ENCODE peak calls at places on chromosomes 16 and 17, in seven cellular contexts. One of them, this sample, is unnamed. For H3K4me1, the result is how much of the 10 kb centered on the place peaks cover.

GRCh38 chr16:14510939-14511797 is 118.9 kb downstream of the PARN start:
- DNase-seq in left ventricle myocardium inferior: no peak
- DNase-seq in endothelial cell of umbilical vein: no peak
- DNase-seq in uterus: no peak
- DNase-seq in heart left ventricle: no peak
- DNase-seq in A549: peak
- DNase-seq in transverse colon: no peak
- DNase-seq in this sample: no peak

GRCh38 chr17:4934173-4934979 is 2.3 kb downstream of the GP1BA start:
- DNase-seq in left ventricle myocardium inferior: no peak
- DNase-seq in endothelial cell of umbilical vein: peak
- DNase-seq in transverse colon: peak
- DNase-seq in uterus: no peak
- DNase-seq in heart left ventricle: no peak
- DNase-seq in A549: no peak
- DNase-seq in this sample: no peak

GRCh38 chr17:66549312-66549705 is 246.9 kb downstream of the PRKCA start:
- DNase-seq in endothelial cell of umbilical vein: no peak
- DNase-seq in A549: no peak
- DNase-seq in left ventricle myocardium inferior: no peak
- DNase-seq in uterus: no peak
- DNase-seq in heart left ventricle: no peak
- DNase-seq in transverse colon: no peak
- DNase-seq in this sample: no peak

GRCh38 chr17:11278186-11278983 is 37.4 kb downstream of the SHISA6 start:
- DNase-seq in A549: no peak
- DNase-seq in heart left ventricle: no peak
- DNase-seq in transverse colon: no peak
- DNase-seq in uterus: no peak
- DNase-seq in endothelial cell of umbilical vein: no peak
- DNase-seq in left ventricle myocardium inferior: no peak
- DNase-seq in this sample: no peak

GRCh38 chr16:34054137-34054536 is 594.7 kb downstream of the TP53TG3F start:
- DNase-seq in heart left ventricle: no peak
- DNase-seq in left ventricle myocardium inferior: no peak
- DNase-seq in endothelial cell of umbilical vein: no peak
- DNase-seq in transverse colon: no peak
- DNase-seq in uterus: no peak
- DNase-seq in A549: no peak
- DNase-seq in this sample: no peak

GRCh38 chr16:58082381-58082780 is 46.8 kb downstream of the CFAP20 start:
- DNase-seq in heart left ventricle: no peak
- DNase-seq in A549: no peak
- DNase-seq in endothelial cell of umbilical vein: no peak
- DNase-seq in left ventricle myocardium inferior: no peak
- DNase-seq in uterus: no peak
- DNase-seq in transverse colon: no peak
- DNase-seq in this sample: no peak

GRCh38 chr16:22216191-22216831 is 10.2 kb downstream of the EEF2K start:
- DNase-seq in transverse colon: no peak
- DNase-seq in uterus: no peak
- DNase-seq in A549: no peak
- DNase-seq in endothelial cell of umbilical vein: no peak
- DNase-seq in left ventricle myocardium inferior: no peak
- DNase-seq in heart left ventricle: no peak
- DNase-seq in this sample: no peak

GRCh38 chr17:72571813-72572396 is 451.1 kb downstream of the SOX9 start:
- DNase-seq in endothelial cell of umbilical vein: no peak
- DNase-seq in A549: no peak
- DNase-seq in heart left ventricle: no peak
- DNase-seq in uterus: no peak
- DNase-seq in left ventricle myocardium inferior: no peak
- DNase-seq in transverse colon: no peak
- DNase-seq in this sample: no peak

GRCh38 chr17:76417499-76418143 is 33.2 kb downstream of the SPHK1 start:
- DNase-seq in transverse colon: no peak
- DNase-seq in uterus: no peak
- DNase-seq in left ventricle myocardium inferior: no peak
- DNase-seq in heart left ventricle: no peak
- DNase-seq in endothelial cell of umbilical vein: no peak
- DNase-seq in A549: no peak
- DNase-seq in this sample: no peak

GRCh38 chr17:8004899-8005298 is 2.5 kb downstream of the GUCY2D start:
- DNase-seq in heart left ventricle: no peak
- DNase-seq in endothelial cell of umbilical vein: no peak
- DNase-seq in A549: no peak
- DNase-seq in uterus: no peak
- DNase-seq in left ventricle myocardium inferior: no peak
- DNase-seq in transverse colon: no peak
- DNase-seq in this sample: no peak

GRCh38 chr17:44970136-44970737 is 2.1 kb upstream of the C1QL1 start:
- DNase-seq in uterus: peak
- DNase-seq in heart left ventricle: peak
- DNase-seq in A549: no peak
- DNase-seq in endothelial cell of umbilical vein: no peak
- DNase-seq in left ventricle myocardium inferior: peak
- DNase-seq in transverse colon: peak
- DNase-seq in this sample: no peak

GRCh38 chr17:31579265-31579664 is 187.8 kb downstream of the RAB11FIP4 start:
- DNase-seq in uterus: no peak
- DNase-seq in endothelial cell of umbilical vein: peak
- DNase-seq in transverse colon: no peak
- DNase-seq in left ventricle myocardium inferior: no peak
- DNase-seq in A549: no peak
- DNase-seq in heart left ventricle: no peak
- DNase-seq in this sample: no peak

GRCh38 chr17:29111816-29112499 is 68.2 kb downstream of the MYO18A start:
- DNase-seq in left ventricle myocardium inferior: peak
- DNase-seq in A549: peak
- DNase-seq in heart left ventricle: peak
- DNase-seq in uterus: peak
- DNase-seq in endothelial cell of umbilical vein: peak
- DNase-seq in transverse colon: peak
- DNase-seq in this sample: no peak

DNA sequence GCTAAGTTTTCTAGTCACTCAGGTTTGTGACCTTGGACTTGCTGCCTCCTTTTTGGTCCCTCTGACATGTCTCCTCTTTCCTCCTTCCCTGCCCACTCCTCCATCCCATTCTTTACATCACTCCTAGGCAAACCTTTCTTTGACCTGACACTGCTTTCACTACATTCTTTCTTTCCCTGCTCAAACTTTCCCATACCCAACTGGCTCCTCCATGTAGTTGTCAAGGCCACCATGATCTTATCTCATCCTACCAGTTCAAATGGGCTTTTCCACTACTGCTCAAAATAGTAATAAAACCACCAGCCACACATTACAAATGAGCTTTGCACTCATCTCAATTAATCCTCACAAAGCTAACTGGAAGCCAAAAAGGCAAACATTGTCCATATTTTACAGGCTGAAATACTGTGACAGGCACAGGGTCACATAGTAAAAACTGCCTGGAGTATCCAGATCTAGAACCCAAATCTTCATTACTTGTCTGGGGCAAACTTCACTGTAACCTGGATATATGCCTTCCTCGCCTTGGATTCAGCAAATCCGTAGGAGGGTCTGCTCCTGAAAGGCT is 14.4 kb downstream of the MRPS23 start:
- DNase-seq in endothelial cell of umbilical vein: no peak
- DNase-seq in transverse colon: no peak
- DNase-seq in heart left ventricle: no peak
- DNase-seq in A549: no peak
- DNase-seq in uterus: no peak
- DNase-seq in left ventricle myocardium inferior: no peak
- DNase-seq in this sample: no peak
- H3K4me1 ChIP-seq in endothelial cell of umbilical vein: under half
- H3K4me1 ChIP-seq in transverse colon: under half
- H3K4me1 ChIP-seq in heart left ventricle: under half
- H3K4me1 ChIP-seq in A549: under half
- H3K4me1 ChIP-seq in uterus: under half
- H3K4me1 ChIP-seq in left ventricle myocardium inferior: half or more
- H3K4me1 ChIP-seq in this sample: under half

DNA sequence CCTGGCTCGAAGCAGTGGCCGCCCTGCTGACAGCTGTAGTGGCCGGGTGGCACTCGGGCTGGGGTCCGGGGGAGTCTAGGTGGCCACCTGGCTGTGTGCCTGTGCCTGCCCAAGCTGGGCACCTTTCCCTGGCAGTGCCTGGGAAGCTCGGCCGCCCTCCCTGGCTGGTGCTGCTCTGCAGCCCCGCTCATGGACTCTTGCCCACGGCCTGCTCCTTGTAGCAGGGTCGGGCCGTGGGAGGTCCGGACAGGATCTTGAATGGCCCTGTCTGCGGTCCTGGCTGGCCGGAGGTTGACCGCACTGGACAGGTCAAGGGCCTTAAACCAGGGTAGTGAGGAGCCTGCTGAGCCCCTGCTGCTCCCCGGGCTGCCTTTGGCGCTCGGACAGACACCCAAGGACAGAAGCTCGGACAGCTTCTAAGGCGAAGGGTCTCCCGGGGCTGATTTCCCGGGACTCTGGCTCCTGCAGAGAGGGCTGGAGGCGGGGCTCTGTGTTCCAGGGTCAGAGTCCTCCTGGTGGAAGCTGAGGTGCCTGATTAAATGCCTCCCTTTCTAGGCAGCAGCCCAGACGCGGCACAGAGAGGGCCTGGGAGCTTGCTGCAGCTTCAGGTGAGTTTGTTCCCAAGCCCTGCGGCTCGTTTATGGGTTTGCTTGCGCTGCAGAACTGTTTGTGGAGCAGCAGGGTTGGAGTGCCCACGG is 6.0 kb downstream of the CAPN15 start:
- DNase-seq in transverse colon: peak
- DNase-seq in heart left ventricle: no peak
- DNase-seq in A549: no peak
- DNase-seq in uterus: no peak
- DNase-seq in left ventricle myocardium inferior: no peak
- DNase-seq in endothelial cell of umbilical vein: no peak
- DNase-seq in this sample: no peak
- H3K4me3 ChIP-seq in transverse colon: peak
- H3K4me3 ChIP-seq in heart left ventricle: no peak
- H3K4me3 ChIP-seq in A549: no peak
- H3K4me3 ChIP-seq in uterus: no peak
- H3K4me3 ChIP-seq in left ventricle myocardium inferior: no peak
- H3K4me3 ChIP-seq in endothelial cell of umbilical vein: no peak
- H3K4me3 ChIP-seq in this sample: no peak

DNA sequence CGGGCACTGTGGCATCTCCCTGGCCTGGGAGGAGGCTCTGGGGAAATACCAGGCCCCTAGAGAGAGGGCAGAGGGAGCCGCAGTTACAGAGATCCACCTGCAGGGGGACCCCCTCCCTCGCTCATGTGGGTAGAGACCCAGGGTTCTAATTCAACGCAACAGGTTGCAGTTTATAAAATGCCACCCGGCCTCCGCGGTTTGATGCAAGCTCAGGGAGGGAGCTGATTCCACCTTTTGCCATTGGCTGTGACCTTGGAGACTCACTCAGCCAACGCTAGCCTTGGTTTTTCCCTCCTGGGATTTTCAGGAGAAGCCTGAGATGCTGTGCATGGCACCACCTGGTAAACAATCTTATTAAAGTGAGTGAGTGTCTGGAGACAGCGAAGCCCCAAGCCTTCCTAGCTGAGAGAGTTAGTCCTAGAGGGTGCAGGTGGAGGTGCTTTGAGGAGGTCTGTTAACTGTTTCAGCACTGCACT is 12.1 kb downstream of the TTLL6 start:
- DNase-seq in transverse colon: peak
- DNase-seq in uterus: peak
- DNase-seq in A549: peak
- DNase-seq in endothelial cell of umbilical vein: peak
- DNase-seq in heart left ventricle: peak
- DNase-seq in left ventricle myocardium inferior: peak
- DNase-seq in this sample: no peak
- TF ChIP-seq CTCF in transverse colon: peak
- TF ChIP-seq CTCF in uterus: peak
- TF ChIP-seq CTCF in A549: peak
- TF ChIP-seq CTCF in endothelial cell of umbilical vein: peak
- TF ChIP-seq CTCF in heart left ventricle: peak
- TF ChIP-seq CTCF in left ventricle myocardium inferior: peak
- TF ChIP-seq CTCF in this sample: peak

GRCh38 chr17:62825182-62825581 is 17.1 kb upstream of the MARCHF10 start:
- DNase-seq in transverse colon: no peak
- DNase-seq in A549: no peak
- DNase-seq in heart left ventricle: no peak
- DNase-seq in left ventricle myocardium inferior: no peak
- DNase-seq in endothelial cell of umbilical vein: no peak
- DNase-seq in uterus: no peak
- DNase-seq in this sample: no peak
- H3K4me1 ChIP-seq in transverse colon: under half
- H3K4me1 ChIP-seq in A549: half or more
- H3K4me1 ChIP-seq in heart left ventricle: under half
- H3K4me1 ChIP-seq in left ventricle myocardium inferior: under half
- H3K4me1 ChIP-seq in endothelial cell of umbilical vein: under half
- H3K4me1 ChIP-seq in uterus: under half
- H3K4me1 ChIP-seq in this sample: under half

DNA sequence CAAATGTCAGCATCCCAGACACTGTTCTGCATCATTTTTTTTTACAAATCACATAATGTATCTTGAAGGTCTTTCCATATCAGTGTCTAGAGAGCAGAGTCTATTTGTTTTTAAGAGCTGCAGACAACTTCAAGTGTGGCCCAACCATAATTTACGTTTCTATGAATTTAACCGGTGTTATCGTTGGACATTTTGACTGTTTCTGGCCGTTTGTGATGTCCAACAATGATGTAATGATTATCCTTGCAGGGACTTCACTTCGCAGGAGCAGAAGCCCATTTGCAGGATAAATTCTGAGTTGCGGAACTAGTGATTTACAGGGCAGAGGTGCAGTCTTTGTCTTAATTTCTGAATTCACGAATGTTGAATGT is 26.9 kb upstream of the HLF start:
- DNase-seq in transverse colon: no peak
- DNase-seq in heart left ventricle: no peak
- DNase-seq in left ventricle myocardium inferior: no peak
- DNase-seq in A549: no peak
- DNase-seq in uterus: no peak
- DNase-seq in endothelial cell of umbilical vein: no peak
- DNase-seq in this sample: no peak
- H3K4me3 ChIP-seq in transverse colon: peak
- H3K4me3 ChIP-seq in heart left ventricle: peak
- H3K4me3 ChIP-seq in left ventricle myocardium inferior: peak
- H3K4me3 ChIP-seq in A549: peak
- H3K4me3 ChIP-seq in uterus: peak
- H3K4me3 ChIP-seq in endothelial cell of umbilical vein: peak
- H3K4me3 ChIP-seq in this sample: peak

DNA sequence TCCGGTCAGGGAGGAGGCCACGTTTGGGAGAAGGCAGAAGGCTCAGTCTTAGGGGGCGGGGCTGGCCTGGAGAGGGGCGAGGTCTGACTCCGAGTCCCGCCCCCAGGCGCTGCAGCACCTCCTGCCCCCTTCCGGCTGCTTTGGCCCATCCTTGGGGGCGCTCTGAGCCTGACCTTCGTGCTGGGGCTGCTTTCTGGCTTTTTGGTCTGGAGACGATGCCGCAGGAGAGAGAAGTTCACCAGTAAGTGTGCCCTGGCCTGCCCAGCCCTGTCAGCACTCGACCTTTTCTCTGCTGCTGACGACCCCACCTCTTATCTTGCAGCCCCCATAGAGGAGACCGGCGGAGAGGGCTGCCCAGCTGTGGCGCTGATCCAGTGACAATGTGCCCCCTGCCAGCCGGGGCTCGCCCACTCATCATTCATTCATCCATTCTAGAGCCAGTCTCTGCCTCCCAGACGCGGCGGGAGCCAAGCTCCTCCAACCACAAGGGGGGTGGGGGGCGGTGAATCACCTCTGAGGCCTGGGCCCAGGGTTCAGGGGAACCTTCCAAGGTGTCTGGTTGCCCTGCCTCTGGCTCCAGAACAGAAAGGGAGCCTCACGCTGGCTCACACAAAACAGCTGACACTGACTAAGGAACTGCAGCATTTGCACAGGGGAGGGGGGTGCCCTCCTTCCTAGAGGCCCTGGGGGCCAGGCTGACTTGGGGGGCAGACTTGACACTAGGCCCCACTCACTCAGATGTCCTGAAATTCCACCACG is 1.5 kb downstream of the TNFRSF12A start:
- DNase-seq in heart left ventricle: peak
- DNase-seq in uterus: peak
- DNase-seq in endothelial cell of umbilical vein: peak
- DNase-seq in left ventricle myocardium inferior: peak
- DNase-seq in A549: peak
- DNase-seq in transverse colon: peak
- DNase-seq in this sample: no peak
- TF ChIP-seq CTCF in heart left ventricle: no peak
- TF ChIP-seq CTCF in uterus: no peak
- TF ChIP-seq CTCF in endothelial cell of umbilical vein: peak
- TF ChIP-seq CTCF in left ventricle myocardium inferior: peak
- TF ChIP-seq CTCF in A549: peak
- TF ChIP-seq CTCF in transverse colon: peak
- TF ChIP-seq CTCF in this sample: no peak